ENCODE peak calls at places on chromosomes 3 and 15, in seven cellular contexts. One of them, this sample, is unnamed.

GRCh38 chr3:35800960-35801459 is 161.7 kb downstream of the ARPP21 start:
- DNase-seq in adrenal gland: no peak
- DNase-seq in prostate gland: no peak
- DNase-seq in left ventricle myocardium inferior: no peak
- DNase-seq in dorsolateral prefrontal cortex: no peak
- DNase-seq in breast epithelium: no peak
- DNase-seq in fibroblast of lung: no peak
- DNase-seq in this sample: no peak

GRCh38 chr3:42764561-42765295 is 8.3 kb downstream of the CCDC13 start:
- DNase-seq in adrenal gland: no peak
- DNase-seq in prostate gland: no peak
- DNase-seq in left ventricle myocardium inferior: no peak
- DNase-seq in dorsolateral prefrontal cortex: no peak
- DNase-seq in breast epithelium: no peak
- DNase-seq in fibroblast of lung: no peak
- DNase-seq in this sample: no peak

GRCh38 chr15:51191072-51191665 is 96.5 kb upstream of the TNFAIP8L3 start:
- DNase-seq in adrenal gland: no peak
- DNase-seq in prostate gland: no peak
- DNase-seq in left ventricle myocardium inferior: no peak
- DNase-seq in dorsolateral prefrontal cortex: no peak
- DNase-seq in breast epithelium: no peak
- DNase-seq in fibroblast of lung: no peak
- DNase-seq in this sample: no peak

GRCh38 chr3:133941390-133941789 is 45.7 kb upstream of the RAB6B start:
- DNase-seq in adrenal gland: no peak
- DNase-seq in prostate gland: no peak
- DNase-seq in left ventricle myocardium inferior: no peak
- DNase-seq in dorsolateral prefrontal cortex: no peak
- DNase-seq in breast epithelium: peak; percentile 84
- DNase-seq in fibroblast of lung: peak; percentile 73
- DNase-seq in this sample: peak; percentile 61

GRCh38 chr3:114645392-114645791 is 351.6 kb downstream of the TIGIT start:
- DNase-seq in adrenal gland: no peak
- DNase-seq in prostate gland: no peak
- DNase-seq in left ventricle myocardium inferior: no peak
- DNase-seq in dorsolateral prefrontal cortex: no peak
- DNase-seq in breast epithelium: no peak
- DNase-seq in fibroblast of lung: peak; percentile 65
- DNase-seq in this sample: no peak

GRCh38 chr3:117681619-117682018 is 972.0 kb downstream of the TUSC7 start:
- DNase-seq in adrenal gland: no peak
- DNase-seq in prostate gland: no peak
- DNase-seq in left ventricle myocardium inferior: no peak
- DNase-seq in dorsolateral prefrontal cortex: no peak
- DNase-seq in breast epithelium: no peak
- DNase-seq in fibroblast of lung: peak; percentile 95
- DNase-seq in this sample: no peak

GRCh38 chr3:9497821-9498565 is 55.6 kb downstream of the LHFPL4 start:
- DNase-seq in adrenal gland: no peak
- DNase-seq in prostate gland: no peak
- DNase-seq in left ventricle myocardium inferior: no peak
- DNase-seq in dorsolateral prefrontal cortex: no peak
- DNase-seq in breast epithelium: no peak
- DNase-seq in fibroblast of lung: peak; percentile 92
- DNase-seq in this sample: no peak

GRCh38 chr3:114480442-114480841 is 186.6 kb downstream of the TIGIT start:
- DNase-seq in adrenal gland: no peak
- DNase-seq in prostate gland: no peak
- DNase-seq in left ventricle myocardium inferior: no peak
- DNase-seq in dorsolateral prefrontal cortex: no peak
- DNase-seq in breast epithelium: no peak
- DNase-seq in fibroblast of lung: no peak
- DNase-seq in this sample: no peak

GRCh38 chr15:64524778-64525177 is 64.4 kb downstream of the ZNF609 start:
- DNase-seq in adrenal gland: no peak
- DNase-seq in prostate gland: no peak
- DNase-seq in left ventricle myocardium inferior: no peak
- DNase-seq in dorsolateral prefrontal cortex: no peak
- DNase-seq in breast epithelium: no peak
- DNase-seq in fibroblast of lung: peak; percentile 81
- DNase-seq in this sample: no peak

GRCh38 chr3:161766301-161766700 is 269.7 kb downstream of the OTOL1 start:
- DNase-seq in adrenal gland: no peak
- DNase-seq in prostate gland: no peak
- DNase-seq in left ventricle myocardium inferior: no peak
- DNase-seq in dorsolateral prefrontal cortex: no peak
- DNase-seq in breast epithelium: no peak
- DNase-seq in fibroblast of lung: no peak
- DNase-seq in this sample: no peak

GRCh38 chr3:60250210-60250609 is 1001.0 kb downstream of the FHIT start:
- DNase-seq in adrenal gland: no peak
- DNase-seq in prostate gland: no peak
- DNase-seq in left ventricle myocardium inferior: no peak
- DNase-seq in dorsolateral prefrontal cortex: no peak
- DNase-seq in breast epithelium: no peak
- DNase-seq in fibroblast of lung: peak; percentile 18
- DNase-seq in this sample: no peak

GRCh38 chr3:73041537-73041936 is 19.9 kb upstream of the EBLN2 start:
- DNase-seq in adrenal gland: no peak
- DNase-seq in prostate gland: no peak
- DNase-seq in left ventricle myocardium inferior: no peak
- DNase-seq in dorsolateral prefrontal cortex: no peak
- DNase-seq in breast epithelium: no peak
- DNase-seq in fibroblast of lung: no peak
- DNase-seq in this sample: no peak

GRCh38 chr15:101092186-101092866 is 159.5 kb downstream of the CHSY1 start:
- DNase-seq in adrenal gland: no peak
- DNase-seq in prostate gland: no peak
- DNase-seq in left ventricle myocardium inferior: no peak
- DNase-seq in dorsolateral prefrontal cortex: no peak
- DNase-seq in breast epithelium: no peak
- DNase-seq in fibroblast of lung: peak; percentile 13
- DNase-seq in this sample: no peak

GRCh38 chr15:78090422-78090821 is 1.9 kb upstream of the SH2D7 start:
- DNase-seq in adrenal gland: no peak
- DNase-seq in prostate gland: no peak
- DNase-seq in left ventricle myocardium inferior: no peak
- DNase-seq in dorsolateral prefrontal cortex: no peak
- DNase-seq in breast epithelium: no peak
- DNase-seq in fibroblast of lung: no peak
- DNase-seq in this sample: no peak

GRCh38 chr15:88018865-88019626 is 237.5 kb downstream of the NTRK3 start:
- DNase-seq in adrenal gland: no peak
- DNase-seq in prostate gland: peak; percentile 22
- DNase-seq in left ventricle myocardium inferior: no peak
- DNase-seq in dorsolateral prefrontal cortex: no peak
- DNase-seq in breast epithelium: peak; percentile 31
- DNase-seq in fibroblast of lung: peak; percentile 90
- DNase-seq in this sample: no peak

GRCh38 chr15:25177955-25178801 is 223.4 kb downstream of the SNRPN start:
- DNase-seq in adrenal gland: peak; percentile 5
- DNase-seq in prostate gland: peak; percentile 3
- DNase-seq in left ventricle myocardium inferior: peak; percentile 7
- DNase-seq in dorsolateral prefrontal cortex: peak; percentile 17
- DNase-seq in breast epithelium: peak; percentile 7
- DNase-seq in fibroblast of lung: no peak
- DNase-seq in this sample: no peak

GRCh38 chr15:83837946-83838571 is 184.1 kb downstream of the ADAMTSL3 start:
- DNase-seq in adrenal gland: peak; percentile 21
- DNase-seq in prostate gland: no peak
- DNase-seq in left ventricle myocardium inferior: no peak
- DNase-seq in dorsolateral prefrontal cortex: peak; percentile 43
- DNase-seq in breast epithelium: no peak
- DNase-seq in fibroblast of lung: no peak
- DNase-seq in this sample: no peak

GRCh38 chr15:89307046-89307587 is 27.5 kb downstream of the POLG start:
- DNase-seq in adrenal gland: no peak
- DNase-seq in prostate gland: no peak
- DNase-seq in left ventricle myocardium inferior: no peak
- DNase-seq in dorsolateral prefrontal cortex: no peak
- DNase-seq in breast epithelium: no peak
- DNase-seq in fibroblast of lung: peak; percentile 57
- DNase-seq in this sample: no peak

GRCh38 chr15:64897345-64897985 is 14.2 kb upstream of the ANKDD1A start:
- DNase-seq in adrenal gland: peak; percentile 83
- DNase-seq in prostate gland: no peak
- DNase-seq in left ventricle myocardium inferior: peak; percentile 73
- DNase-seq in dorsolateral prefrontal cortex: no peak
- DNase-seq in breast epithelium: no peak
- DNase-seq in fibroblast of lung: peak; percentile 65
- DNase-seq in this sample: no peak

GRCh38 chr3:29922990-29923746 is 642.3 kb downstream of the RBMS3 start:
- DNase-seq in adrenal gland: no peak
- DNase-seq in prostate gland: no peak
- DNase-seq in left ventricle myocardium inferior: peak; percentile 20
- DNase-seq in dorsolateral prefrontal cortex: no peak
- DNase-seq in breast epithelium: no peak
- DNase-seq in fibroblast of lung: peak; percentile 92
- DNase-seq in this sample: no peak

GRCh38 chr3:114241259-114241658 is 3.9 kb upstream of the ZNF80 start:
- DNase-seq in adrenal gland: no peak
- DNase-seq in prostate gland: no peak
- DNase-seq in left ventricle myocardium inferior: no peak
- DNase-seq in dorsolateral prefrontal cortex: no peak
- DNase-seq in breast epithelium: no peak
- DNase-seq in fibroblast of lung: no peak
- DNase-seq in this sample: no peak

GRCh38 chr15:99096894-99097426 is 7.9 kb upstream of the SYNM start:
- DNase-seq in adrenal gland: no peak
- DNase-seq in prostate gland: no peak
- DNase-seq in left ventricle myocardium inferior: no peak
- DNase-seq in dorsolateral prefrontal cortex: no peak
- DNase-seq in breast epithelium: no peak
- DNase-seq in fibroblast of lung: no peak
- DNase-seq in this sample: no peak

GRCh38 chr3:30625541-30626438 is 19.4 kb downstream of the TGFBR2 start:
- DNase-seq in adrenal gland: no peak
- DNase-seq in prostate gland: no peak
- DNase-seq in left ventricle myocardium inferior: no peak
- DNase-seq in dorsolateral prefrontal cortex: no peak
- DNase-seq in breast epithelium: no peak
- DNase-seq in fibroblast of lung: peak; percentile 92
- DNase-seq in this sample: no peak

GRCh38 chr3:126524429-126524988 is 554 bp downstream of the CHST13 start:
- DNase-seq in adrenal gland: no peak
- DNase-seq in prostate gland: no peak
- DNase-seq in left ventricle myocardium inferior: peak; percentile 37
- DNase-seq in dorsolateral prefrontal cortex: no peak
- DNase-seq in breast epithelium: no peak
- DNase-seq in fibroblast of lung: no peak
- DNase-seq in this sample: no peak
- TF ChIP-seq CTCF in adrenal gland: no peak
- TF ChIP-seq CTCF in prostate gland: no peak
- TF ChIP-seq CTCF in left ventricle myocardium inferior: no peak
- TF ChIP-seq CTCF in dorsolateral prefrontal cortex: no peak
- TF ChIP-seq CTCF in breast epithelium: no peak
- TF ChIP-seq CTCF in fibroblast of lung: no peak
- TF ChIP-seq CTCF in this sample: no peak

GRCh38 chr15:73753250-73754130 is at the start of gene INSYN1:
- DNase-seq in adrenal gland: peak; percentile 32
- DNase-seq in prostate gland: peak; percentile 32
- DNase-seq in left ventricle myocardium inferior: peak; percentile 75
- DNase-seq in dorsolateral prefrontal cortex: no peak
- DNase-seq in breast epithelium: no peak
- DNase-seq in fibroblast of lung: peak; percentile 54
- DNase-seq in this sample: no peak
- H3K4me3 ChIP-seq in adrenal gland: no peak within 1 kb of the TSS
- H3K4me3 ChIP-seq in prostate gland: peak within 1 kb of the TSS; percentile 52
- H3K4me3 ChIP-seq in left ventricle myocardium inferior: peak within 1 kb of the TSS; percentile 81
- H3K4me3 ChIP-seq in dorsolateral prefrontal cortex: peak within 1 kb of the TSS; percentile 73
- H3K4me3 ChIP-seq in breast epithelium: peak within 1 kb of the TSS; percentile 55
- H3K4me3 ChIP-seq in fibroblast of lung: no peak within 1 kb of the TSS
- H3K4me3 ChIP-seq in this sample: peak within 1 kb of the TSS; percentile 92

GRCh38 chr3:47652142-47652541 is 73.5 kb upstream of the CSPG5 start:
- DNase-seq in adrenal gland: no peak
- DNase-seq in prostate gland: no peak
- DNase-seq in left ventricle myocardium inferior: no peak
- DNase-seq in dorsolateral prefrontal cortex: no peak
- DNase-seq in breast epithelium: no peak
- DNase-seq in fibroblast of lung: no peak
- DNase-seq in this sample: no peak
- H3K27ac ChIP-seq in adrenal gland: no peak overlapping the region
- H3K27ac ChIP-seq in prostate gland: no peak overlapping the region
- H3K27ac ChIP-seq in left ventricle myocardium inferior: no peak overlapping the region
- H3K27ac ChIP-seq in dorsolateral prefrontal cortex: no peak overlapping the region
- H3K27ac ChIP-seq in breast epithelium: no peak overlapping the region
- H3K27ac ChIP-seq in fibroblast of lung: no peak overlapping the region
- H3K27ac ChIP-seq in this sample: no peak overlapping the region

GRCh38 chr3:140439527-140439926 is 238.3 kb upstream of the TRIM42 start:
- DNase-seq in adrenal gland: no peak
- DNase-seq in prostate gland: no peak
- DNase-seq in left ventricle myocardium inferior: no peak
- DNase-seq in dorsolateral prefrontal cortex: no peak
- DNase-seq in breast epithelium: no peak
- DNase-seq in fibroblast of lung: no peak
- DNase-seq in this sample: no peak

GRCh38 chr3:140442621-140443020 is 235.2 kb upstream of the TRIM42 start:
- DNase-seq in adrenal gland: no peak
- DNase-seq in prostate gland: no peak
- DNase-seq in left ventricle myocardium inferior: no peak
- DNase-seq in dorsolateral prefrontal cortex: no peak
- DNase-seq in breast epithelium: no peak
- DNase-seq in fibroblast of lung: peak; percentile 22
- DNase-seq in this sample: no peak

GRCh38 chr3:140440446-140440845 is 237.4 kb upstream of the TRIM42 start:
- DNase-seq in adrenal gland: no peak
- DNase-seq in prostate gland: no peak
- DNase-seq in left ventricle myocardium inferior: no peak
- DNase-seq in dorsolateral prefrontal cortex: no peak
- DNase-seq in breast epithelium: no peak
- DNase-seq in fibroblast of lung: peak; percentile 20
- DNase-seq in this sample: no peak

GRCh38 chr3:140441006-140441405 is 236.9 kb upstream of the TRIM42 start:
- DNase-seq in adrenal gland: peak; percentile 56
- DNase-seq in prostate gland: no peak
- DNase-seq in left ventricle myocardium inferior: no peak
- DNase-seq in dorsolateral prefrontal cortex: no peak
- DNase-seq in breast epithelium: peak; percentile 63
- DNase-seq in fibroblast of lung: peak; percentile 85
- DNase-seq in this sample: no peak

GRCh38 chr3:140443073-140443472 is 234.8 kb upstream of the TRIM42 start:
- DNase-seq in adrenal gland: no peak
- DNase-seq in prostate gland: no peak
- DNase-seq in left ventricle myocardium inferior: no peak
- DNase-seq in dorsolateral prefrontal cortex: no peak
- DNase-seq in breast epithelium: no peak
- DNase-seq in fibroblast of lung: no peak
- DNase-seq in this sample: no peak
- TF ChIP-seq CTCF in adrenal gland: no peak
- TF ChIP-seq CTCF in prostate gland: no peak
- TF ChIP-seq CTCF in left ventricle myocardium inferior: no peak
- TF ChIP-seq CTCF in dorsolateral prefrontal cortex: no peak
- TF ChIP-seq CTCF in breast epithelium: no peak
- TF ChIP-seq CTCF in fibroblast of lung: no peak
- TF ChIP-seq CTCF in this sample: no peak

GRCh38 chr3:187750513-187751123 is 5.3 kb upstream of the BCL6 start:
- DNase-seq in adrenal gland: no peak
- DNase-seq in prostate gland: no peak
- DNase-seq in left ventricle myocardium inferior: no peak
- DNase-seq in dorsolateral prefrontal cortex: no peak
- DNase-seq in breast epithelium: no peak
- DNase-seq in fibroblast of lung: peak; percentile 32
- DNase-seq in this sample: no peak
- H3K4me3 ChIP-seq in adrenal gland: no peak overlapping the region
- H3K4me3 ChIP-seq in prostate gland: peak overlapping the region; percentile 2
- H3K4me3 ChIP-seq in left ventricle myocardium inferior: peak overlapping the region; percentile 55
- H3K4me3 ChIP-seq in dorsolateral prefrontal cortex: peak overlapping the region; percentile 33
- H3K4me3 ChIP-seq in breast epithelium: no peak overlapping the region
- H3K4me3 ChIP-seq in fibroblast of lung: peak overlapping the region; percentile 39
- H3K4me3 ChIP-seq in this sample: peak overlapping the region; percentile 8

GRCh38 chr15:70530035-70530499 is 233.3 kb downstream of the UACA start:
- DNase-seq in adrenal gland: no peak
- DNase-seq in prostate gland: no peak
- DNase-seq in left ventricle myocardium inferior: peak; percentile 29
- DNase-seq in dorsolateral prefrontal cortex: no peak
- DNase-seq in breast epithelium: no peak
- DNase-seq in fibroblast of lung: no peak
- DNase-seq in this sample: peak; percentile 60
- H3K27ac ChIP-seq in adrenal gland: no peak overlapping the region
- H3K27ac ChIP-seq in prostate gland: no peak overlapping the region
- H3K27ac ChIP-seq in left ventricle myocardium inferior: no peak overlapping the region
- H3K27ac ChIP-seq in dorsolateral prefrontal cortex: no peak overlapping the region
- H3K27ac ChIP-seq in breast epithelium: no peak overlapping the region
- H3K27ac ChIP-seq in fibroblast of lung: no peak overlapping the region
- H3K27ac ChIP-seq in this sample: no peak overlapping the region

This sample was measured in coronary artery.